ENCODE peak calls at places on chromosomes 2 and 18, in eight cellular contexts. R, S, T, I, X, Z, Q and V are unnamed samples.

GRCh38 chr2:29718326-29718725 is 203.1 kb downstream of the ALK start:
- DNase-seq in R (no peak), S (no peak), T (no peak), I (no peak), X (no peak), Z (no peak), Q (no peak), V (no peak)

GRCh38 chr2:177640423-177640822 is 247.8 kb downstream of the AGPS start:
- DNase-seq in R (no peak), S (no peak), T (no peak), I (no peak), X (no peak), Z (no peak), Q (no peak), V (no peak)

GRCh38 chr2:151315381-151315903 is 26.0 kb upstream of the NMI start:
- DNase-seq in R (no peak), S (no peak), T (peak; percentile 82), I (no peak), X (no peak), Z (no peak), Q (no peak), V (no peak)

GRCh38 chr18:63887424-63887823 is at the start of gene SERPINB2:
- DNase-seq in R (no peak), S (no peak), T (peak; percentile 11), I (no peak), X (no peak), Z (no peak), Q (peak; percentile 29), V (no peak)

GRCh38 chr2:191946471-191947182 is 99.7 kb upstream of the CAVIN2 start:
- DNase-seq in R (no peak), S (no peak), T (no peak), I (peak; percentile 66), X (no peak), Z (no peak), Q (no peak), V (no peak)

GRCh38 chr2:209872675-209873074 is 101.0 kb downstream of the UNC80 start:
- DNase-seq in R (peak; percentile 26), S (no peak), T (peak; percentile 1), I (no peak), X (no peak), Z (peak; percentile 51), Q (no peak), V (no peak)

GRCh38 chr18:415627-416612 is 84.6 kb downstream of the COLEC12 start:
- DNase-seq in R (no peak), S (no peak), T (peak; percentile 32), I (no peak), X (no peak), Z (no peak), Q (no peak), V (no peak)

GRCh38 chr2:220855296-220855695 is 716.8 kb downstream of the EPHA4 start:
- DNase-seq in R (no peak), S (no peak), T (peak; percentile 55), I (no peak), X (no peak), Z (no peak), Q (no peak), V (no peak)

GRCh38 chr18:12159446-12159845 is 65.8 kb downstream of the ANKRD62 start:
- DNase-seq in R (no peak), S (no peak), T (peak; percentile 7), I (no peak), X (no peak), Z (no peak), Q (no peak), V (no peak)

GRCh38 chr2:219614076-219614860 is 13.2 kb upstream of the SLC4A3 start:
- DNase-seq in R (no peak), S (no peak), T (no peak), I (no peak), X (no peak), Z (no peak), Q (no peak), V (no peak)

GRCh38 chr2:144524190-144524957 is 4.5 kb upstream of the ZEB2 start:
- DNase-seq in R (peak; percentile 65), S (peak; percentile 57), T (peak; percentile 75), I (no peak), X (peak; percentile 77), Z (peak; percentile 65), Q (no peak), V (no peak)

GRCh38 chr2:222747526-222748160 is 76.2 kb downstream of the MOGAT1 start:
- DNase-seq in R (no peak), S (no peak), T (no peak), I (no peak), X (no peak), Z (no peak), Q (no peak), V (no peak)

GRCh38 chr2:25566694-25567093 is 106.7 kb downstream of the DTNB start:
- DNase-seq in R (no peak), S (no peak), T (peak; percentile 74), I (no peak), X (no peak), Z (no peak), Q (peak; percentile 52), V (no peak)

GRCh38 chr18:59783138-59783537 is 85.9 kb upstream of the CCBE1 start:
- DNase-seq in R (peak; percentile 23), S (no peak), T (peak; percentile 83), I (peak; percentile 40), X (no peak), Z (no peak), Q (peak; percentile 30), V (no peak)

GRCh38 chr2:212814941-212815340 is 276.3 kb upstream of the ERBB4 start:
- DNase-seq in R (no peak), S (no peak), T (no peak), I (no peak), X (no peak), Z (no peak), Q (no peak), V (no peak)

GRCh38 chr2:3654464-3655225 is 3.4 kb upstream of the ALLC start:
- DNase-seq in R (no peak), S (no peak), T (no peak), I (no peak), X (no peak), Z (no peak), Q (no peak), V (peak; percentile 30)

GRCh38 chr2:173884403-173884802 is 80.8 kb downstream of the SP3 start:
- DNase-seq in R (peak; percentile 53), S (no peak), T (peak; percentile 75), I (peak; percentile 22), X (peak; percentile 76), Z (peak; percentile 69), Q (peak; percentile 64), V (no peak)

GRCh38 chr2:169828141-169828811 is 1.0 kb downstream of the UBR3 start:
- DNase-seq in R (peak; percentile 18), S (no peak), T (peak; percentile 50), I (no peak), X (no peak), Z (peak; percentile 56), Q (peak; percentile 61), V (no peak)

GRCh38 chr2:169823996-169824372 is 721 bp downstream of the METTL5 start:
- DNase-seq in R (no peak), S (no peak), T (no peak), I (no peak), X (no peak), Z (no peak), Q (no peak), V (no peak)

GRCh38 chr2:169824373-169825333 is at the start of gene METTL5:
- DNase-seq in R (peak; percentile 86), S (peak; percentile 76), T (peak; percentile 82), I (no peak), X (peak; percentile 92), Z (peak; percentile 89), Q (peak; percentile 80), V (no peak)

GRCh38 chr2:169822785-169823392 is 1.8 kb downstream of the METTL5 start:
- DNase-seq in R (no peak), S (no peak), T (no peak), I (no peak), X (no peak), Z (no peak), Q (no peak), V (no peak)

DNA sequence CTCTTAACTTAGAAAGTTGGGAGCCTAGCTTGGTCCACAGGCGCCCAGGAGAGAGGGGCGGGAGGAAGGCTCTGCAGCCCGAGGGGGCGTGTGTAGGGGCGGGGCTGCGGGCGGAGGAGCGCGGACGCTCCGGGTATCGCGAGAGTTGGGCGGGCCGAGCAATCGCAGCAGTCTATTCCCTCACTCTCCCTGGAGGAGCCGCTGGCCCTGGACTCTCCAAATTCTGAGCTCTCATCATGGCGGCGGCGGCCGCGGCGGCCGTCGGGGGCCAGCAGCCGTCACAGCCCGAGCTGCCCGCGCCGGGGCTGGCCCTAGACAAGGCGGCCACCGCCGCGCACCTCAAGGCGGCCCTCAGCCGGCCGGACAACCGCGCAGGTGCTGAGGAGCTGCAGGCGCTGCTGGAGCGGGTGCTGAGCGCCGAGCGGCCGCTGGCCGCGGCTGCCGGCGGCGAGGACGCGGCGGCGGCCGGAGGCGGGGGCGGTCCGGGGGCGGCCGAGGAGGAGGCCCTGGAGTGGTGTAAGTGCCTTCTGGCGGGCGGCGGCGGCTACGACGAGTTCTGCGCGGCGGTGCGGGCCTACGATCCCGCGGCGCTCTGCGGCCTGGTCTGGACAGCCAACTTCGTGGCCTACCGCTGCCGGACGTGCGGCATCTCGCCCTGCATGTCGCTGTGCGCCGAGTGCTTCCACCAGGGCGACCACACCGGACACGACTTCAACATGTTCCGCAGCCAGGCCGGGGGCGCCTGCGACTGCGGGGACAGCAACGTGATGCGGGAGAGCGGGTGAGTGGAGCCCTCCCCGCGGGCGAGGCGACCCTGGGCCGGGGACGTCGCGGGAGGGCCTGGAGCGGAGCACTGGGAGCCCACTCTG is at the start of gene UBR3:
- DNase-seq in R (peak; percentile 89), S (peak; percentile 90), T (peak; percentile 97), I (peak; percentile 61), X (peak; percentile 97), Z (peak; percentile 95), Q (peak; percentile 94), V (peak; percentile 97)
- TF ChIP-seq CTCF in R (no peak), S (peak; percentile 19), T (no peak), I (no peak), X (no peak), Z (peak; percentile 20), Q (no peak), V (peak; percentile 34)

GRCh38 chr2:195533771-195534642 is 123.0 kb upstream of the SLC39A10 start:
- DNase-seq in R (no peak), S (peak; percentile 69), T (peak; percentile 88), I (no peak), X (peak; percentile 75), Z (no peak), Q (no peak), V (no peak)
- TF ChIP-seq CTCF in R (no peak), S (no peak), T (peak; percentile 9), I (no peak), X (no peak), Z (no peak), Q (no peak), V (peak; percentile 64)

GRCh38 chr18:32091724-32092421 is at the start of gene RNF138:
- DNase-seq in R (peak; percentile 81), S (peak; percentile 84), T (peak; percentile 86), I (no peak), X (peak; percentile 96), Z (peak; percentile 95), Q (peak; percentile 84), V (peak; percentile 97)
- TF ChIP-seq CTCF in R (no peak), S (no peak), T (no peak), I (no peak), X (no peak), Z (no peak), Q (no peak), V (no peak)

DNA sequence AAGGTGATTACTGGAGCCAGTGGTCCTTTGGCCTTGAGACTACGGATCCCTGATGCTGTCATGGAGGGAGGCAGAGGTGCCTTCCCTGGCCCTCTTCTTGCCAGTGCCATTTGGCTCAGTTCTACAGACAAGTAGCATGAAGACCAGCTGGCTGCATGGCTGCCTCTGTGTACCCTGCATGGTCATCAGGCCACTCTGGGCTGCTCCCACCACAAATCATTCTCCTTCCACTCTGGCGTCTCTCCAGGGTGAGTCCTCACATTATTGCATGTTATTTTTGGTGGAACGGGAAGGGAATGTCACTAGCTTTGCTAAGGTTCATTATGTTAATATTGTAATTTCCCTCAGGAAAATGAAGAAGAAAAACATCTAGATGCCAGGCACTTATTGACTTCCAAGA is 229.8 kb downstream of the VAPA start:
- DNase-seq in R (no peak), S (no peak), T (no peak), I (no peak), X (no peak), Z (no peak), Q (peak; percentile 58), V (no peak)
- TF ChIP-seq CTCF in R (no peak), S (no peak), T (no peak), I (no peak), X (no peak), Z (no peak), Q (no peak), V (no peak)